ENCODE peak calls at places on chromosomes 4 and X, in seven cellular contexts. X, I, K, W, F, Y and C are unnamed samples. For H3K27me3, the result is how much of the 10 kb centered on the place peaks cover.

GRCh38 chr4:55347610-55348228 is 1.7 kb downstream of the SRD5A3 start:
- DNase-seq in X (no peak), K (no peak), Y (no peak), I (no peak), F (no peak), W (no peak), C (no peak)

GRCh38 chrX:153504445-153505016 is 9.8 kb downstream of the BGN start:
- DNase-seq in F (no peak), I (no peak), W (no peak), X (no peak), Y (no peak), K (no peak), C (no peak)

GRCh38 chr4:182010876-182011275 is 232.3 kb upstream of the TENM3 start:
- DNase-seq in F (no peak), X (no peak), K (no peak), I (no peak), W (no peak), Y (peak), C (no peak)

GRCh38 chrX:6685489-6685888 is 150.6 kb upstream of the VCX3A start:
- DNase-seq in I (no peak), F (no peak), X (no peak), Y (no peak), K (no peak), W (no peak), C (no peak)

GRCh38 chr4:168540086-168540864 is 43.4 kb downstream of the PALLD start:
- DNase-seq in K (no peak), W (no peak), F (no peak), Y (peak), I (no peak), X (no peak), C (no peak)

GRCh38 chr4:7710576-7711329 is 228.9 kb downstream of the AFAP1 start:
- DNase-seq in W (no peak), F (no peak), I (no peak), K (no peak), Y (no peak), X (no peak), C (no peak)

GRCh38 chrX:67604979-67605703 is 61.3 kb downstream of the AR start:
- DNase-seq in W (no peak), X (no peak), F (no peak), Y (peak), I (no peak), K (no peak), C (no peak)

GRCh38 chr4:24209131-24209530 is 319.3 kb upstream of the PPARGC1A start:
- DNase-seq in W (no peak), K (no peak), Y (no peak), F (no peak), I (no peak), X (no peak), C (no peak)

GRCh38 chrX:138127314-138127713 is 561.4 kb downstream of the ZIC3 start:
- DNase-seq in F (no peak), W (no peak), K (no peak), I (no peak), Y (peak), X (no peak), C (no peak)

GRCh38 chr4:121936101-121936500 is 15.8 kb downstream of the TRPC3 start:
- DNase-seq in K (no peak), F (no peak), W (no peak), Y (no peak), I (no peak), X (no peak), C (no peak)

GRCh38 chrX:20118065-20118824 is 1.5 kb upstream of the MAP7D2 start:
- DNase-seq in I (no peak), W (no peak), X (no peak), Y (no peak), F (no peak), K (no peak), C (no peak)

GRCh38 chrX:47198026-47198686 is 4.5 kb downstream of the UBA1 start:
- DNase-seq in X (no peak), K (no peak), Y (peak), I (no peak), F (no peak), W (no peak), C (no peak)

GRCh38 chrX:109911046-109911445 is 91.9 kb upstream of the TMEM164 start:
- DNase-seq in X (no peak), W (no peak), Y (no peak), I (no peak), K (no peak), F (no peak), C (no peak)

GRCh38 chr4:14096406-14096965 is 469.0 kb upstream of the BOD1L1 start:
- DNase-seq in W (no peak), F (no peak), Y (peak), X (no peak), I (no peak), K (no peak), C (no peak)

GRCh38 chr4:7778524-7779193 is 161.0 kb downstream of the AFAP1 start:
- DNase-seq in F (no peak), K (peak), W (peak), Y (no peak), I (no peak), X (no peak), C (no peak)

GRCh38 chr4:77662396-77662795 is 56.8 kb downstream of the CXCL13 start:
- DNase-seq in X (no peak), I (no peak), Y (no peak), F (no peak), K (no peak), W (no peak), C (no peak)

GRCh38 chrX:627995-628394 is 2.6 kb upstream of the SHOX start:
- DNase-seq in Y (no peak), X (no peak), I (no peak), F (no peak), W (no peak), K (no peak), C (no peak)
- H3K27me3 ChIP-seq in Y (under half), X (half or more), I (under half), F (half or more), W (under half), K (half or more), C (half or more)

DNA sequence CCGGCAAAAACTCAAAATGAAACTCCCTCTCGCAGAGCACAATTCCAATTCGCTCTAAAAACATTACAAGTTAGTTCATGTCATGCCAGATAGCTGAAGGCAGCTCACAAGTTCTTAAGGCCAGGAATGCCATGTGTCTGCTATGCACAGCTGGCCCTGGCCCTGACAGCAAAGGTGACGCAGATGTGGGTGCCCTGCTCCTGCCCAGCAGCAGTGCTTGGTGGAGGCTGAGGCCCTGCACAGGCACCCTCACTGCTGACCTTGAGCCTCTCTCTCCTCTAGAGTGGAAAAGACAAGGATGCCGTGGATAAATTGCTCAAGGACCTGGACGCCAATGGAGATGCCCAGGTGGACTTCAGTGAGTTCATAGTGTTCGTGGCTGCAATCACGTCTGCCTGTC is 2.9 kb downstream of the S100P start:
- DNase-seq in I (no peak), X (no peak), Y (no peak), F (no peak), W (no peak), K (no peak), C (no peak)
- H3K27ac ChIP-seq in I (peak), X (no peak), Y (no peak), F (peak), W (peak), K (no peak), C (peak)

GRCh38 chr4:186151499-186151898 is 39.9 kb upstream of the CYP4V2 start:
- DNase-seq in F (no peak), Y (no peak), I (no peak), X (no peak), W (no peak), K (no peak), C (no peak)

GRCh38 chr4:186148335-186148975 is 42.9 kb upstream of the CYP4V2 start:
- DNase-seq in Y (no peak), F (no peak), X (no peak), K (no peak), W (no peak), I (no peak), C (no peak)

GRCh38 chr4:186150926-186151325 is 40.4 kb upstream of the CYP4V2 start:
- DNase-seq in I (no peak), K (no peak), F (no peak), X (no peak), W (no peak), Y (no peak), C (no peak)

GRCh38 chr4:186146443-186146842 is 41.9 kb downstream of the FAM149A start:
- DNase-seq in F (no peak), W (no peak), X (no peak), Y (no peak), K (no peak), I (no peak), C (no peak)

DNA sequence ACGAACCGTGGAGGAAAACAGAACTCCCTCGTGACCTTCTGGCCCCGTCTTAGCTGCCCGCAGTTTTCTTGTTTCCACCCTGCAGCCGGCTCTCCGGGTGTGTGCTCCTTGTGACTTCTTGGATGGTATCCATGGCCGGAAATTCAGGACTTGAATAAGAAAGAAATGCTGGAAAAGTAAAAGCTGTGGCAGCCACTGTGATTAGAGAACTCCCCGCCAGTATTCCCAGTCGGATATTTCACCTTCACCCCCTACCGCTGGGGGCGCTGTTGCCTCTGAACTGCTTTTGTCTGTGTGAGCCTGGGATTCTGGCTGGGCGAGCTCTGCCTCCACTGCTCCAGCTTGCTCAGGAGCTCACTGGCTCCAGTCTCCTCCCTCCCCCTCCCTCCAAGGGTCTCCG is 41.5 kb upstream of the CYP4V2 start:
- DNase-seq in K (peak), X (no peak), I (no peak), F (peak), W (peak), Y (no peak), C (peak)
- H3K4me3 ChIP-seq in K (peak), X (no peak), I (peak), F (peak), W (no peak), Y (no peak), C (peak)

GRCh38 chr4:56607926-56608325 is 73.2 kb downstream of the HOPX start:
- DNase-seq in X (no peak), I (no peak), Y (no peak), K (no peak), W (no peak), F (no peak), C (no peak)

GRCh38 chr4:56606385-56606784 is 74.7 kb downstream of the HOPX start:
- DNase-seq in Y (no peak), I (no peak), K (no peak), W (no peak), F (no peak), X (no peak), C (no peak)

DNA sequence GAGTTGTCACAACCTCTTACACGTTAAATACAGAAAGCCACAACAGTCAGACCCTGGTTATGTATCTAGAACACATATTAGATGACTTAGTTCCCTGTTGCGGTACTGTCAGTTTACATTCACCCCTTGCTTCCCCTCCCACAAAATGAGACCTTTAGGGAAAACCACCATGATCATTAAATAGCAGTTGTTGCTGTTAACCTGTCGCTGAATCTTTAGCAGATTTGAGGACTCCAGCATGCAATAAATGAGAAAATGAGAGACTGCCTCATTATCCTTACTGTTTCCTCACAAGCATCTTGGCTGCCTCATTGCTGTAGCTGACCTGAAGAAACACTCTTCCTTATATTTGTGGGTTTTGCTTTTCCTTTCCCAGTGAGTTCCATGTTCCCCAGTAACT is 77.8 kb downstream of the HOPX start:
- DNase-seq in W (no peak), X (no peak), F (no peak), K (no peak), I (no peak), Y (no peak), C (no peak)
- H3K27me3 ChIP-seq in W (under half), X (under half), F (under half), K (under half), I (under half), Y (under half), C (under half)